ENCODE peak calls at places on chromosomes 16 and 17, in seven cellular contexts. One of them, this sample, is unnamed.

GRCh38 chr16:89009343-89010209 is 32.6 kb upstream of the CBFA2T3 start:
- DNase-seq in NCI-H2171 treated with DMSO at 0.1 percent for 48 hours: no peak
- DNase-seq in sigmoid colon: peak; percentile 58
- DNase-seq in left ventricle myocardium superior: no peak
- DNase-seq in PC-3: peak; percentile 20
- DNase-seq in stimulated activated CD4-positive, alpha-beta T cell treated with anti-CD3 and anti-CD28 coated beads, Interleukin-4, amount 100 ng/mL, for 1 hour: no peak
- DNase-seq in HAP-1: no peak
- DNase-seq in this sample: no peak

GRCh38 chr17:46769531-46770438 is 48.7 kb downstream of the WNT3 start:
- DNase-seq in NCI-H2171 treated with DMSO at 0.1 percent for 48 hours: no peak
- DNase-seq in sigmoid colon: no peak
- DNase-seq in left ventricle myocardium superior: no peak
- DNase-seq in PC-3: peak; percentile 31
- DNase-seq in stimulated activated CD4-positive, alpha-beta T cell treated with anti-CD3 and anti-CD28 coated beads, Interleukin-4, amount 100 ng/mL, for 1 hour: no peak
- DNase-seq in HAP-1: no peak
- DNase-seq in this sample: no peak

GRCh38 chr17:55053855-55054254 is 85.3 kb downstream of the STXBP4 start:
- DNase-seq in NCI-H2171 treated with DMSO at 0.1 percent for 48 hours: peak; percentile 37
- DNase-seq in sigmoid colon: no peak
- DNase-seq in left ventricle myocardium superior: no peak
- DNase-seq in PC-3: peak; percentile 39
- DNase-seq in stimulated activated CD4-positive, alpha-beta T cell treated with anti-CD3 and anti-CD28 coated beads, Interleukin-4, amount 100 ng/mL, for 1 hour: no peak
- DNase-seq in HAP-1: no peak
- DNase-seq in this sample: peak; percentile 29

GRCh38 chr17:59899099-59899498 is 6.2 kb downstream of the RPS6KB1 start:
- DNase-seq in NCI-H2171 treated with DMSO at 0.1 percent for 48 hours: no peak
- DNase-seq in sigmoid colon: no peak
- DNase-seq in left ventricle myocardium superior: no peak
- DNase-seq in PC-3: no peak
- DNase-seq in stimulated activated CD4-positive, alpha-beta T cell treated with anti-CD3 and anti-CD28 coated beads, Interleukin-4, amount 100 ng/mL, for 1 hour: no peak
- DNase-seq in HAP-1: no peak
- DNase-seq in this sample: no peak

GRCh38 chr17:63960006-63960405 is 12.7 kb downstream of the SCN4A start:
- DNase-seq in NCI-H2171 treated with DMSO at 0.1 percent for 48 hours: no peak
- DNase-seq in sigmoid colon: no peak
- DNase-seq in left ventricle myocardium superior: no peak
- DNase-seq in PC-3: no peak
- DNase-seq in stimulated activated CD4-positive, alpha-beta T cell treated with anti-CD3 and anti-CD28 coated beads, Interleukin-4, amount 100 ng/mL, for 1 hour: no peak
- DNase-seq in HAP-1: no peak
- DNase-seq in this sample: peak; percentile 65

GRCh38 chr16:31916056-31916488 is 42.5 kb downstream of the ZNF267 start:
- DNase-seq in NCI-H2171 treated with DMSO at 0.1 percent for 48 hours: no peak
- DNase-seq in sigmoid colon: no peak
- DNase-seq in left ventricle myocardium superior: no peak
- DNase-seq in PC-3: no peak
- DNase-seq in stimulated activated CD4-positive, alpha-beta T cell treated with anti-CD3 and anti-CD28 coated beads, Interleukin-4, amount 100 ng/mL, for 1 hour: no peak
- DNase-seq in HAP-1: no peak
- DNase-seq in this sample: no peak

GRCh38 chr16:56542039-56542438 is 22.2 kb upstream of the BBS2 start:
- DNase-seq in NCI-H2171 treated with DMSO at 0.1 percent for 48 hours: no peak
- DNase-seq in sigmoid colon: no peak
- DNase-seq in left ventricle myocardium superior: no peak
- DNase-seq in PC-3: no peak
- DNase-seq in stimulated activated CD4-positive, alpha-beta T cell treated with anti-CD3 and anti-CD28 coated beads, Interleukin-4, amount 100 ng/mL, for 1 hour: no peak
- DNase-seq in HAP-1: no peak
- DNase-seq in this sample: no peak

GRCh38 chr17:50708050-50709000 is 611 bp upstream of the ANKRD40 start:
- DNase-seq in NCI-H2171 treated with DMSO at 0.1 percent for 48 hours: peak; percentile 62
- DNase-seq in sigmoid colon: no peak
- DNase-seq in left ventricle myocardium superior: no peak
- DNase-seq in PC-3: peak; percentile 41
- DNase-seq in stimulated activated CD4-positive, alpha-beta T cell treated with anti-CD3 and anti-CD28 coated beads, Interleukin-4, amount 100 ng/mL, for 1 hour: no peak
- DNase-seq in HAP-1: no peak
- DNase-seq in this sample: peak; percentile 72

GRCh38 chr16:86218479-86219170 is 291.7 kb upstream of the FOXF1 start:
- DNase-seq in NCI-H2171 treated with DMSO at 0.1 percent for 48 hours: no peak
- DNase-seq in sigmoid colon: peak; percentile 60
- DNase-seq in left ventricle myocardium superior: no peak
- DNase-seq in PC-3: no peak
- DNase-seq in stimulated activated CD4-positive, alpha-beta T cell treated with anti-CD3 and anti-CD28 coated beads, Interleukin-4, amount 100 ng/mL, for 1 hour: no peak
- DNase-seq in HAP-1: no peak
- DNase-seq in this sample: no peak

GRCh38 chr17:40035162-40035559 is 19.0 kb downstream of the MED24 start:
- DNase-seq in NCI-H2171 treated with DMSO at 0.1 percent for 48 hours: no peak
- DNase-seq in sigmoid colon: no peak
- DNase-seq in left ventricle myocardium superior: peak; percentile 24
- DNase-seq in PC-3: no peak
- DNase-seq in stimulated activated CD4-positive, alpha-beta T cell treated with anti-CD3 and anti-CD28 coated beads, Interleukin-4, amount 100 ng/mL, for 1 hour: no peak
- DNase-seq in HAP-1: peak; percentile 52
- DNase-seq in this sample: peak; percentile 19

GRCh38 chr17:80498920-80499410 is 22.6 kb upstream of the NPTX1 start:
- DNase-seq in NCI-H2171 treated with DMSO at 0.1 percent for 48 hours: no peak
- DNase-seq in sigmoid colon: no peak
- DNase-seq in left ventricle myocardium superior: no peak
- DNase-seq in PC-3: no peak
- DNase-seq in stimulated activated CD4-positive, alpha-beta T cell treated with anti-CD3 and anti-CD28 coated beads, Interleukin-4, amount 100 ng/mL, for 1 hour: no peak
- DNase-seq in HAP-1: no peak
- DNase-seq in this sample: no peak

GRCh38 chr16:4868573-4868972 is 21.3 kb downstream of the UBN1 start:
- DNase-seq in NCI-H2171 treated with DMSO at 0.1 percent for 48 hours: no peak
- DNase-seq in sigmoid colon: no peak
- DNase-seq in left ventricle myocardium superior: no peak
- DNase-seq in PC-3: no peak
- DNase-seq in stimulated activated CD4-positive, alpha-beta T cell treated with anti-CD3 and anti-CD28 coated beads, Interleukin-4, amount 100 ng/mL, for 1 hour: no peak
- DNase-seq in HAP-1: no peak
- DNase-seq in this sample: no peak

GRCh38 chr17:75481194-75482059 is 25.0 kb downstream of the TMEM94 start:
- DNase-seq in NCI-H2171 treated with DMSO at 0.1 percent for 48 hours: no peak
- DNase-seq in sigmoid colon: no peak
- DNase-seq in left ventricle myocardium superior: no peak
- DNase-seq in PC-3: no peak
- DNase-seq in stimulated activated CD4-positive, alpha-beta T cell treated with anti-CD3 and anti-CD28 coated beads, Interleukin-4, amount 100 ng/mL, for 1 hour: no peak
- DNase-seq in HAP-1: no peak
- DNase-seq in this sample: no peak

GRCh38 chr16:89565506-89566372 is 5.3 kb downstream of the RPL13 start:
- DNase-seq in NCI-H2171 treated with DMSO at 0.1 percent for 48 hours: peak; percentile 84
- DNase-seq in sigmoid colon: no peak
- DNase-seq in left ventricle myocardium superior: peak; percentile 72
- DNase-seq in PC-3: peak; percentile 51
- DNase-seq in stimulated activated CD4-positive, alpha-beta T cell treated with anti-CD3 and anti-CD28 coated beads, Interleukin-4, amount 100 ng/mL, for 1 hour: peak; percentile 61
- DNase-seq in HAP-1: peak; percentile 40
- DNase-seq in this sample: peak; percentile 60

GRCh38 chr16:27205436-27206065 is 2.2 kb downstream of the KDM8 start:
- DNase-seq in NCI-H2171 treated with DMSO at 0.1 percent for 48 hours: no peak
- DNase-seq in sigmoid colon: no peak
- DNase-seq in left ventricle myocardium superior: no peak
- DNase-seq in PC-3: no peak
- DNase-seq in stimulated activated CD4-positive, alpha-beta T cell treated with anti-CD3 and anti-CD28 coated beads, Interleukin-4, amount 100 ng/mL, for 1 hour: no peak
- DNase-seq in HAP-1: no peak
- DNase-seq in this sample: no peak

GRCh38 chr16:30491744-30492308 is 19.3 kb downstream of the ITGAL start:
- DNase-seq in NCI-H2171 treated with DMSO at 0.1 percent for 48 hours: no peak
- DNase-seq in sigmoid colon: no peak
- DNase-seq in left ventricle myocardium superior: no peak
- DNase-seq in PC-3: peak; percentile 79
- DNase-seq in stimulated activated CD4-positive, alpha-beta T cell treated with anti-CD3 and anti-CD28 coated beads, Interleukin-4, amount 100 ng/mL, for 1 hour: no peak
- DNase-seq in HAP-1: no peak
- DNase-seq in this sample: peak; percentile 21

GRCh38 chr16:12679660-12680272 is 123.9 kb downstream of the CPPED1 start:
- DNase-seq in NCI-H2171 treated with DMSO at 0.1 percent for 48 hours: no peak
- DNase-seq in sigmoid colon: no peak
- DNase-seq in left ventricle myocardium superior: no peak
- DNase-seq in PC-3: no peak
- DNase-seq in stimulated activated CD4-positive, alpha-beta T cell treated with anti-CD3 and anti-CD28 coated beads, Interleukin-4, amount 100 ng/mL, for 1 hour: no peak
- DNase-seq in HAP-1: no peak
- DNase-seq in this sample: no peak

GRCh38 chr17:2083613-2084128 is 28.8 kb downstream of the HIC1 start:
- DNase-seq in NCI-H2171 treated with DMSO at 0.1 percent for 48 hours: no peak
- DNase-seq in sigmoid colon: no peak
- DNase-seq in left ventricle myocardium superior: peak; percentile 46
- DNase-seq in PC-3: no peak
- DNase-seq in stimulated activated CD4-positive, alpha-beta T cell treated with anti-CD3 and anti-CD28 coated beads, Interleukin-4, amount 100 ng/mL, for 1 hour: no peak
- DNase-seq in HAP-1: no peak
- DNase-seq in this sample: no peak

GRCh38 chr17:62045517-62045916 is 19.6 kb downstream of the MED13 start:
- DNase-seq in NCI-H2171 treated with DMSO at 0.1 percent for 48 hours: no peak
- DNase-seq in sigmoid colon: no peak
- DNase-seq in left ventricle myocardium superior: no peak
- DNase-seq in PC-3: no peak
- DNase-seq in stimulated activated CD4-positive, alpha-beta T cell treated with anti-CD3 and anti-CD28 coated beads, Interleukin-4, amount 100 ng/mL, for 1 hour: no peak
- DNase-seq in HAP-1: no peak
- DNase-seq in this sample: no peak

This sample was measured in NCI-H69.